ENCODE peak calls at places on chromosomes 6 and 20, in eight cellular contexts. W is neural progenitor cell; K is CD8-positive, alpha-beta memory T cell; S is pancreas; N is adrenal gland; U is left ventricle myocardium inferior; D is tibial artery; I is body of pancreas. H is an unnamed sample. For H3K9me3 and H3K27me3, the result is how much of the 10 kb centered on the place peaks cover.

GRCh38 chr6:170176621-170177382 is 114.1 kb downstream of the DLL1 start:
- DNase-seq in W (no peak), K (no peak), S (peak), N (peak), U (peak), D (no peak), I (no peak), H (no peak)

GRCh38 chr6:7640607-7641577 is 50.9 kb downstream of the SNRNP48 start:
- DNase-seq in W (no peak), K (no peak), S (no peak), N (no peak), U (no peak), D (no peak), I (no peak), H (no peak)

GRCh38 chr6:14000901-14001300 is 76.1 kb downstream of the RNF182 start:
- DNase-seq in W (no peak), K (no peak), S (no peak), N (no peak), U (no peak), D (no peak), I (no peak), H (no peak)

GRCh38 chr20:10282930-10283556 is 64.4 kb downstream of the SNAP25 start:
- DNase-seq in W (no peak), K (no peak), S (no peak), N (no peak), U (no peak), D (no peak), I (no peak), H (no peak)

GRCh38 chr6:43698584-43699349 is 11.2 kb upstream of the MRPS18A start:
- DNase-seq in W (peak), K (no peak), S (peak), N (peak), U (peak), D (peak), I (peak), H (peak)

GRCh38 chr6:74735304-74735703 is 470.5 kb downstream of the COL12A1 start:
- DNase-seq in W (no peak), K (no peak), S (no peak), N (no peak), U (no peak), D (no peak), I (no peak), H (no peak)

GRCh38 chr20:2558581-2559301 is 22.4 kb downstream of the TMC2 start:
- DNase-seq in W (peak), K (no peak), S (no peak), N (peak), U (no peak), D (no peak), I (peak), H (no peak)

GRCh38 chr6:16286151-16286522 is 47.8 kb downstream of the GMPR start:
- DNase-seq in W (peak), K (peak), S (no peak), N (no peak), U (no peak), D (peak), I (no peak), H (peak)

GRCh38 chr6:509676-510075 is 118.1 kb downstream of the IRF4 start:
- DNase-seq in W (no peak), K (no peak), S (no peak), N (no peak), U (no peak), D (no peak), I (no peak), H (no peak)

GRCh38 chr6:167683028-167683862 is 143.5 kb upstream of the AFDN start:
- DNase-seq in W (no peak), K (no peak), S (peak), N (peak), U (peak), D (no peak), I (peak), H (peak)

GRCh38 chr20:8246701-8247100 is 114.6 kb downstream of the PLCB1 start:
- DNase-seq in W (no peak), K (no peak), S (no peak), N (no peak), U (no peak), D (no peak), I (no peak), H (no peak)

GRCh38 chr20:57427239-57428127 is 36.3 kb downstream of the RBM38 start:
- DNase-seq in W (no peak), K (no peak), S (no peak), N (no peak), U (no peak), D (no peak), I (no peak), H (no peak)

GRCh38 chr6:40754481-40755045 is 167.4 kb upstream of the LRFN2 start:
- DNase-seq in W (peak), K (no peak), S (no peak), N (no peak), U (no peak), D (no peak), I (no peak), H (no peak)

GRCh38 chr6:138410972-138411667 is 7.1 kb downstream of the HEBP2 start:
- DNase-seq in W (no peak), K (no peak), S (no peak), N (no peak), U (no peak), D (no peak), I (no peak), H (no peak)

GRCh38 chr6:35139470-35139869 is 1.7 kb downstream of the TCP11 start:
- DNase-seq in W (no peak), K (no peak), S (no peak), N (no peak), U (no peak), D (no peak), I (no peak), H (no peak)

GRCh38 chr6:152426276-152426675 is 210.9 kb downstream of the SYNE1 start:
- DNase-seq in W (no peak), K (no peak), S (no peak), N (no peak), U (no peak), D (no peak), I (no peak), H (no peak)

GRCh38 chr6:35583893-35584688 is 71.4 kb upstream of the TULP1 start:
- DNase-seq in W (peak), K (peak), S (peak), N (peak), U (no peak), D (no peak), I (peak), H (peak)

GRCh38 chr20:20079102-20079784 is 26.9 kb downstream of the CFAP61 start:
- DNase-seq in W (no peak), K (no peak), S (no peak), N (no peak), U (no peak), D (no peak), I (no peak), H (no peak)

GRCh38 chr20:40564997-40565680 is 123.9 kb downstream of the MAFB start:
- DNase-seq in W (no peak), K (no peak), S (no peak), N (peak), U (no peak), D (no peak), I (no peak), H (no peak)

GRCh38 chr6:157651731-157652490 is 171.1 kb upstream of the SNX9 start:
- DNase-seq in W (no peak), K (no peak), S (no peak), N (no peak), U (no peak), D (peak), I (no peak), H (no peak)

GRCh38 chr20:33859157-33859695 is 48.1 kb downstream of the CHMP4B start:
- DNase-seq in W (no peak), K (no peak), S (no peak), N (peak), U (no peak), D (no peak), I (no peak), H (no peak)

GRCh38 chr6:3202999-3203696 is 24.3 kb downstream of the TUBB2B start:
- DNase-seq in W (no peak), K (no peak), S (no peak), N (no peak), U (no peak), D (no peak), I (no peak), H (no peak)

GRCh38 chr20:18985551-18985950 is 172.0 kb downstream of the SCP2D1 start:
- DNase-seq in W (no peak), K (no peak), S (no peak), N (no peak), U (no peak), D (no peak), I (no peak), H (no peak)

GRCh38 chr6:53284901-53285300 is 63.8 kb downstream of the ELOVL5 start:
- DNase-seq in W (no peak), K (no peak), S (no peak), N (no peak), U (no peak), D (no peak), I (no peak), H (no peak)

GRCh38 chr6:53290547-53291510 is 57.9 kb downstream of the ELOVL5 start:
- DNase-seq in W (no peak), K (no peak), S (no peak), N (no peak), U (no peak), D (no peak), I (no peak), H (no peak)

GRCh38 chr6:53282234-53282633 is 66.5 kb downstream of the ELOVL5 start:
- DNase-seq in W (no peak), K (no peak), S (no peak), N (no peak), U (no peak), D (no peak), I (no peak), H (no peak)

GRCh38 chr6:53282741-53283140 is 66.0 kb downstream of the ELOVL5 start:
- DNase-seq in W (no peak), K (no peak), S (no peak), N (no peak), U (no peak), D (no peak), I (no peak), H (no peak)

GRCh38 chr6:53287336-53288225 is 61.2 kb downstream of the ELOVL5 start:
- DNase-seq in W (peak), K (no peak), S (no peak), N (no peak), U (no peak), D (no peak), I (no peak), H (peak)
- H3K27ac ChIP-seq in W (no peak), K (no peak), S (no peak), N (no peak), U (peak), D (peak), I (no peak), H (peak)

GRCh38 chr6:159470400-159470799 is 222.6 kb downstream of the SOD2 start:
- DNase-seq in W (no peak), K (no peak), S (no peak), N (no peak), U (no peak), D (no peak), I (no peak), H (no peak)

GRCh38 chr6:159467473-159468041 is 225.5 kb downstream of the SOD2 start:
- DNase-seq in W (no peak), K (no peak), S (no peak), N (no peak), U (no peak), D (no peak), I (no peak), H (no peak)

GRCh38 chr6:159473844-159474243 is 219.2 kb downstream of the SOD2 start:
- DNase-seq in W (no peak), K (no peak), S (no peak), N (peak), U (peak), D (no peak), I (no peak), H (peak)

GRCh38 chr6:159469449-159469848 is 223.6 kb downstream of the SOD2 start:
- DNase-seq in W (no peak), K (no peak), S (no peak), N (no peak), U (no peak), D (no peak), I (no peak), H (no peak)

GRCh38 chr6:159473435-159473834 is 219.6 kb downstream of the SOD2 start:
- DNase-seq in W (no peak), K (no peak), S (no peak), N (no peak), U (no peak), D (no peak), I (no peak), H (no peak)
- H3K9me3 ChIP-seq in W (under half), K (under half), S (under half), N (under half), U (under half), D (under half), I (under half), H (under half)

GRCh38 chr6:52518279-52518944 is 58.4 kb downstream of the TRAM2 start:
- DNase-seq in W (no peak), K (no peak), S (no peak), N (no peak), U (no peak), D (no peak), I (no peak), H (no peak)

GRCh38 chr6:52516269-52516668 is 60.6 kb downstream of the TRAM2 start:
- DNase-seq in W (no peak), K (no peak), S (no peak), N (no peak), U (no peak), D (no peak), I (no peak), H (no peak)

GRCh38 chr6:52515219-52515960 is 61.5 kb downstream of the TRAM2 start:
- DNase-seq in W (no peak), K (no peak), S (no peak), N (no peak), U (no peak), D (no peak), I (no peak), H (no peak)

GRCh38 chr6:52517502-52518278 is 59.2 kb downstream of the TRAM2 start:
- DNase-seq in W (peak), K (no peak), S (peak), N (peak), U (peak), D (peak), I (peak), H (peak)

DNA sequence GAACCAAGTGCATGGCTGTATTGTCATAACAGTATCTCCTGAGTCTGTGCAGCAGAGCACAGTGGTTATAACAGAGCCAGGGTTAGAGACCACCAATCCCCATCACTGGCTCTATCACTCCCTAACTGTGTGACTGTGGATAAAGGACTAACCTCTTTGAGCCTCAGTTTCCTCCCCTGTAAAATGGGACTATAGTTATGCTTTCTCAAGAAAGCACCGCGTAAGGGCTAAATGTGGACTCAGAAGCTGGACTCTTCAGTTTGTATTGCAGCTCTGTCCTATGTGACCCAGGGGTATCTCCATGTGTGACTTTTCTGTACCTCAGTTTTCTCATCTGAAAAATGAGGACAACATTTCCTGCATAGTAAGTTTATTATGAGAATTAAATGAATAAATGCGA is 59.9 kb downstream of the TRAM2 start:
- DNase-seq in W (no peak), K (no peak), S (no peak), N (no peak), U (no peak), D (no peak), I (no peak), H (no peak)
- H3K27me3 ChIP-seq in W (under half), K (under half), S (under half), N (under half), U (under half), D (under half), I (under half), H (under half)

DNA sequence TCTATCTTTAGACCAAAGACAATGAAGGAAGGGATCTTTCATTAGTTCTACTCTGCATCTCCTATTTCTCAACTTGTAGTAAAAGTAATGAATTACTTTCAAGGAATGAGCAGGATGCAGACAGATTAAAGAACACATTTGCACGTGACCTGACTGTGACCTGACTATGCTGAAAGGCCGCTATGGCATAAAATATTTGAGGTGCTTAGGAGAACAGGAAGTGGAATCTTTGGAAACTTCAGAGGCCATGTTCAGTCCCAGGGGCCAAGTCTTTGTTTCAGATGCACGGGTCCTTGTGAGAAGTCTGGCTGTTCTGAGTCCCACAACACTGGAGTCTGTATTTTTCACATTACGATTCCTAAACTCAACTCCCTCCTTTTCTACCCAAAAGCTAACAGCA is 41.0 kb downstream of the NINL start:
- DNase-seq in W (no peak), K (no peak), S (no peak), N (no peak), U (no peak), D (no peak), I (no peak), H (no peak)
- H3K27ac ChIP-seq in W (no peak), K (no peak), S (no peak), N (no peak), U (no peak), D (no peak), I (no peak), H (peak)

DNA sequence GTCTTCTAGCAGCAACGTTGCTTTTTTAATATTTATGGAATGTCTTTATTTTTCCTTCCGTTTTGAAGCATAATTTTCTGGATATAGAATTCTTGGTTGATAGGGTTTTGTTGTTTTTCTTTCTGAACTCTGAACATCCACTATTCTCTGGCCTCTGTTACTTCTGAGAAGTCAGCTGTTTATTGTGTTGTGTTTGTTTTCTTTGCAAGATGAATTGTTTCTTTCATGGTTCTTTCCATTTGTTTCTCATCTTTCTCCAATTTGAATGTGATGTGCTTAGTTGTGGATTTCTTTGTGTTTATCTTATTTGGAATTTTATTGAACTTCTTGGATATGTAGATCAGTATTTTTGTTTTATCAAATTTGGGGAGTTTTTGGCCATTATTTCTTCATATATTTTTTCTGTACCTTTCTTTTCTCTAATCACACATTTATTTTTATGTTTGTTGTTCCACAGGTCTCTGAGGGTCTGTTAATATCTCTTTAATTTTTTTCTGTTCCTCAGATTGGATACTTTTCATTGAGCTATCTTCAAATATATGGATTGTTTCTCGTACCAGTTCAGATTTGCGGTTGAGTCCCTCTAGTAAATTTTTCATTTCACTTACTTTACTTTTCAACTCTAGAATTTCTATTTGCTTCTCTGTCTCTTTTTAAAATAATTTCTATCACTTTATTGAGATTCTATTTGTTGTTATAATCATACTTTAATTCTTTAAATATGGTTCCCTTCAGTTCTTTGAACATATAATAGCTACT is 18.0 kb downstream of the HIVEP1 start:
- DNase-seq in W (no peak), K (no peak), S (no peak), N (no peak), U (no peak), D (no peak), I (no peak), H (no peak)
- H3K9me3 ChIP-seq in W (under half), K (under half), S (under half), N (under half), U (under half), D (under half), I (under half), H (under half)

GRCh38 chr20:22425344-22426295 is 158.8 kb downstream of the FOXA2 start:
- DNase-seq in W (no peak), K (no peak), S (no peak), N (no peak), U (no peak), D (no peak), I (no peak), H (no peak)

GRCh38 chr20:22429175-22430153 is 154.9 kb downstream of the FOXA2 start:
- DNase-seq in W (no peak), K (no peak), S (no peak), N (no peak), U (no peak), D (no peak), I (no peak), H (no peak)

GRCh38 chr20:22428051-22428450 is 156.3 kb downstream of the FOXA2 start:
- DNase-seq in W (no peak), K (no peak), S (no peak), N (no peak), U (no peak), D (no peak), I (no peak), H (no peak)

GRCh38 chr20:22423190-22423832 is 161.1 kb downstream of the FOXA2 start:
- DNase-seq in W (no peak), K (no peak), S (no peak), N (no peak), U (no peak), D (no peak), I (no peak), H (no peak)

GRCh38 chr20:22426772-22427171 is 157.6 kb downstream of the FOXA2 start:
- DNase-seq in W (no peak), K (no peak), S (no peak), N (no peak), U (no peak), D (no peak), I (no peak), H (no peak)
- H3K27me3 ChIP-seq in W (half or more), K (under half), S (under half), N (under half), U (half or more), D (under half), I (under half), H (under half)

H was measured in testis.